ENCODE peak calls at places on chromosomes 12 and 14, in seven cellular contexts. T is CD8-positive, alpha-beta T cell; I is left kidney; J is colonic mucosa; E is iPS DF 6.9; X is stimulated activated CD4-positive, alpha-beta T cell treated with anti-CD3 and anti-CD28 coated beads, TNF-alpha, amount 100 ng/mL, for 48 hours; K is foreskin fibroblast. Z is an unnamed sample.

GRCh38 chr12:105319691-105320209 is 10.7 kb upstream of the C12orf75 start:
- DNase-seq in K (no peak), I (no peak), E (no peak), X (no peak), T (peak), J (no peak), Z (no peak)

GRCh38 chr14:38199076-38199475 is 8.6 kb upstream of the SSTR1 start:
- DNase-seq in X (no peak), I (no peak), K (no peak), J (no peak), E (no peak), T (no peak), Z (no peak)

GRCh38 chr12:109247831-109248654 is 61.0 kb downstream of the FOXN4 start:
- DNase-seq in I (no peak), J (peak), E (no peak), T (no peak), K (no peak), X (no peak), Z (no peak)

GRCh38 chr14:59739794-59740193 is 130.8 kb downstream of the RTN1 start:
- DNase-seq in K (no peak), E (no peak), J (no peak), X (no peak), I (no peak), T (no peak), Z (no peak)

GRCh38 chr12:110379201-110379600 is 24.3 kb downstream of the ANAPC7 start:
- DNase-seq in I (no peak), J (no peak), T (no peak), E (no peak), X (no peak), K (no peak), Z (no peak)

GRCh38 chr14:73721101-73721821 is 7.1 kb upstream of the PNMA1 start:
- DNase-seq in I (no peak), E (no peak), K (no peak), J (no peak), X (no peak), T (no peak), Z (no peak)

GRCh38 chr12:69425417-69425816 is 44.8 kb upstream of the FRS2 start:
- DNase-seq in X (no peak), I (no peak), E (no peak), J (no peak), T (no peak), K (no peak), Z (no peak)

GRCh38 chr14:93936245-93936644 is 9.1 kb downstream of the FAM181A start:
- DNase-seq in E (no peak), J (no peak), X (no peak), K (peak), I (peak), T (no peak), Z (no peak)

GRCh38 chr14:104436047-104436531 is 143.5 kb upstream of the C14orf180 start:
- DNase-seq in J (peak), X (no peak), E (no peak), K (no peak), T (no peak), I (peak), Z (no peak)

GRCh38 chr12:58529897-58530296 is 390.4 kb downstream of the LRIG3 start:
- DNase-seq in K (peak), X (no peak), I (no peak), E (no peak), J (no peak), T (no peak), Z (no peak)

GRCh38 chr14:95157987-95158712 is 821 bp upstream of the DICER1 start:
- DNase-seq in E (no peak), I (no peak), T (no peak), J (no peak), K (no peak), X (no peak), Z (peak)

GRCh38 chr14:64721391-64721791 is 17.2 kb downstream of the PLEKHG3 start:
- DNase-seq in J (peak), X (no peak), I (peak), K (peak), T (no peak), E (no peak), Z (no peak)

GRCh38 chr14:61620130-61620946 is 75.0 kb upstream of the HIF1A start:
- DNase-seq in T (no peak), X (peak), E (no peak), K (peak), J (no peak), I (peak), Z (no peak)

GRCh38 chr12:62436164-62436503 is 30.5 kb upstream of the MON2 start:
- DNase-seq in E (no peak), T (no peak), I (no peak), J (no peak), X (no peak), K (no peak), Z (no peak)

GRCh38 chr12:105382771-105383632 is 52.5 kb downstream of the C12orf75 start:
- DNase-seq in E (peak), K (peak), I (peak), J (peak), T (no peak), X (peak), Z (no peak)

GRCh38 chr14:99395904-99396530 is 84.6 kb downstream of the SETD3 start:
- DNase-seq in J (no peak), K (no peak), I (no peak), X (peak), E (no peak), T (peak), Z (no peak)

GRCh38 chr12:62604856-62605255 is 138.2 kb downstream of the MON2 start:
- DNase-seq in K (peak), I (peak), T (no peak), X (no peak), J (no peak), E (no peak), Z (peak)

GRCh38 chr12:53843545-53843944 is 91.8 kb upstream of the CISTR start:
- DNase-seq in I (no peak), X (no peak), J (no peak), T (no peak), E (no peak), K (no peak), Z (no peak)

GRCh38 chr14:66070542-66071319 is 415.4 kb upstream of the CCDC196 start:
- DNase-seq in T (peak), K (peak), E (peak), J (peak), X (peak), I (peak), Z (peak)

GRCh38 chr12:100133200-100133599 is 9.5 kb downstream of the BLTP3B start:
- DNase-seq in I (no peak), T (no peak), J (no peak), X (no peak), E (no peak), K (no peak), Z (no peak)

GRCh38 chr12:126963825-126964224 is 1303.1 kb upstream of the TMEM132C start:
- DNase-seq in I (no peak), J (no peak), E (no peak), K (no peak), X (no peak), T (no peak), Z (no peak)